ENCODE peak calls at places on chromosomes 6 and 20, in four cellular contexts. Y is midbrain, K is DMS 273 treated with DMSO at 0.1 percent for 48 hours, O is fibroblast of lung. Q is an unnamed sample.

GRCh38 chr6:84788689-84789088 is 24.3 kb upstream of the TBX18 start:
- DNase-seq in Y (no peak), K (no peak), O (no peak), Q (no peak)

GRCh38 chr6:586553-586952 is 70.3 kb downstream of the HUS1B start:
- DNase-seq in Y (no peak), K (no peak), O (no peak), Q (no peak)

GRCh38 chr6:39924283-39924682 is 10.0 kb downstream of the MOCS1 start:
- DNase-seq in Y (no peak), K (no peak), O (no peak), Q (no peak)

GRCh38 chr6:71028236-71028876 is 71.5 kb upstream of the B3GAT2 start:
- DNase-seq in Y (peak), K (no peak), O (no peak), Q (no peak)

GRCh38 chr20:5328228-5328627 is 11.5 kb upstream of the PROKR2 start:
- DNase-seq in Y (no peak), K (no peak), O (no peak), Q (no peak)

GRCh38 chr6:53647437-53648094 is 18.0 kb downstream of the KLHL31 start:
- DNase-seq in Y (no peak), K (no peak), O (peak), Q (no peak)

GRCh38 chr6:84674395-84674794 is 90.0 kb downstream of the TBX18 start:
- DNase-seq in Y (no peak), K (no peak), O (no peak), Q (no peak)

GRCh38 chr6:1600063-1600763 is 9.5 kb upstream of the FOXC1 start:
- DNase-seq in Y (no peak), K (no peak), O (no peak), Q (no peak)

GRCh38 chr20:3658708-3659491 is 4.3 kb downstream of the GFRA4 start:
- DNase-seq in Y (no peak), K (no peak), O (no peak), Q (no peak)

GRCh38 chr6:133764011-133764812 is 124.7 kb upstream of the TCF21 start:
- DNase-seq in Y (no peak), K (no peak), O (peak), Q (no peak)